ENCODE peak calls at places on chromosomes 6 and 20, in four cellular contexts. O is ACHN, Y is iPS DF 19.7, D is NCI-H1048. Z is an unnamed sample.

GRCh38 chr6:128098000-128098581 is 197.2 kb upstream of the THEMIS start:
- DNase-seq in O (no peak), Y (no peak), D (no peak), Z (no peak)

GRCh38 chr20:21113697-21114096 is 7.5 kb upstream of the LINC00237 start:
- DNase-seq in O (no peak), Y (no peak), D (no peak), Z (no peak)

GRCh38 chr6:79127660-79128059 is 49.6 kb upstream of the PHIP start:
- DNase-seq in O (peak; percentile 22), Y (peak; percentile 17), D (no peak), Z (no peak)

GRCh38 chr20:7770578-7770977 is 169.7 kb downstream of the HAO1 start:
- DNase-seq in O (no peak), Y (no peak), D (no peak), Z (no peak)

GRCh38 chr6:32113386-32114352 is 4.5 kb upstream of the TNXB start:
- DNase-seq in O (peak; percentile 77), Y (peak; percentile 52), D (no peak), Z (no peak)

GRCh38 chr20:12053348-12053747 is 135.7 kb downstream of the BTBD3 start:
- DNase-seq in O (no peak), Y (no peak), D (no peak), Z (no peak)

GRCh38 chr20:3901028-3901746 is 12.0 kb downstream of the PANK2 start:
- DNase-seq in O (no peak), Y (no peak), D (no peak), Z (no peak)

GRCh38 chr6:81562169-81562568 is 190.3 kb downstream of the TENT5A start:
- DNase-seq in O (peak; percentile 49), Y (no peak), D (no peak), Z (no peak)

GRCh38 chr6:131390322-131390721 is 182.7 kb upstream of the ARG1 start:
- DNase-seq in O (no peak), Y (no peak), D (no peak), Z (no peak)

GRCh38 chr6:37979392-37980221 is 160.1 kb downstream of the ZFAND3 start:
- DNase-seq in O (no peak), Y (no peak), D (no peak), Z (no peak)

GRCh38 chr6:21396313-21396712 is 197.2 kb upstream of the SOX4 start:
- DNase-seq in O (peak; percentile 1), Y (no peak), D (no peak), Z (no peak)

GRCh38 chr6:35016417-35017221 is 124.5 kb downstream of the TCP11 start:
- DNase-seq in O (no peak), Y (no peak), D (no peak), Z (no peak)

GRCh38 chr20:51579137-51579536 is 36.6 kb upstream of the NFATC2 start:
- DNase-seq in O (peak; percentile 3), Y (no peak), D (no peak), Z (no peak)

GRCh38 chr6:96153775-96154174 is 138.0 kb downstream of the FUT9 start:
- DNase-seq in O (peak; percentile 10), Y (no peak), D (no peak), Z (no peak)

GRCh38 chr6:166353507-166353906 is 11.2 kb upstream of the SFT2D1 start:
- DNase-seq in O (no peak), Y (no peak), D (no peak), Z (no peak)

GRCh38 chr6:33915134-33915533 is 111.3 kb upstream of the MLN start:
- DNase-seq in O (no peak), Y (no peak), D (no peak), Z (no peak)

GRCh38 chr6:111777357-111777756 is 95.9 kb downstream of the FYN start:
- DNase-seq in O (no peak), Y (no peak), D (no peak), Z (no peak)

GRCh38 chr6:144897441-144897921 is 612.3 kb downstream of the UTRN start:
- DNase-seq in O (peak; percentile 56), Y (no peak), D (no peak), Z (no peak)

GRCh38 chr6:165218816-165219215 is 90.6 kb downstream of the C6orf118 start:
- DNase-seq in O (no peak), Y (no peak), D (no peak), Z (no peak)

GRCh38 chr6:128720891-128721290 is 162.0 kb upstream of the LAMA2 start:
- DNase-seq in O (no peak), Y (no peak), D (no peak), Z (no peak)

GRCh38 chr20:23284009-23284408 is 66.6 kb upstream of the NXT1 start:
- DNase-seq in O (no peak), Y (no peak), D (no peak), Z (no peak)

GRCh38 chr6:34146021-34146782 is at the start of gene GRM4:
- DNase-seq in O (no peak), Y (no peak), D (no peak), Z (no peak)

GRCh38 chr20:25020345-25020744 is 27.8 kb upstream of the APMAP start:
- DNase-seq in O (no peak), Y (no peak), D (no peak), Z (no peak)

GRCh38 chr20:19661717-19662637 is 96.1 kb upstream of the RIN2 start:
- DNase-seq in O (peak; percentile 55), Y (peak; percentile 20), D (peak; percentile 3), Z (peak; percentile 34)

GRCh38 chr20:63330940-63331339 is 30.2 kb downstream of the CHRNA4 start:
- DNase-seq in O (no peak), Y (peak; percentile 12), D (no peak), Z (no peak)

GRCh38 chr6:142819603-142820335 is 125.2 kb downstream of the HIVEP2 start:
- DNase-seq in O (peak; percentile 47), Y (no peak), D (no peak), Z (no peak)

Z was measured in H1.